ENCODE peak calls at places on chromosomes 11 and 22, in five cellular contexts. C is HepG2, W is H1, S is GM12878, G is K562. I is an unnamed sample.

GRCh38 chr11:30017467-30017895 is 651 bp upstream of the KCNA4 start:
- DNase-seq in C (no peak), W (no peak), S (no peak), G (no peak), I (peak; percentile 29)

GRCh38 chr11:127493330-127493729 is 492.8 kb upstream of the KIRREL3 start:
- DNase-seq in C (no peak), W (no peak), S (no peak), G (no peak), I (no peak)

GRCh38 chr11:67691149-67691548 is 16.7 kb upstream of the ALDH3B2 start:
- DNase-seq in C (no peak), W (no peak), S (no peak), G (no peak), I (no peak)

GRCh38 chr11:36006556-36006955 is 62.7 kb downstream of the LDLRAD3 start:
- DNase-seq in C (no peak), W (no peak), S (no peak), G (no peak), I (no peak)

GRCh38 chr22:38777087-38777671 is 16.8 kb downstream of the DNAL4 start:
- DNase-seq in C (no peak), W (no peak), S (no peak), G (no peak), I (no peak)

GRCh38 chr11:28808771-28809170 is 700.6 kb downstream of the METTL15 start:
- DNase-seq in C (no peak), W (no peak), S (no peak), G (no peak), I (no peak)

GRCh38 chr22:29078869-29079207 is 6.0 kb downstream of the KREMEN1 start:
- DNase-seq in C (no peak), W (no peak), S (no peak), G (no peak), I (no peak)

GRCh38 chr11:9003573-9004309 is at the start of gene NRIP3:
- DNase-seq in C (no peak), W (peak; percentile 13), S (no peak), G (peak; percentile 91), I (peak; percentile 70)

GRCh38 chr11:104704888-104705287 is 193.4 kb downstream of the CASP12 start:
- DNase-seq in C (no peak), W (no peak), S (no peak), G (no peak), I (no peak)

GRCh38 chr22:45101828-45102227 is 61.9 kb upstream of the NUP50 start:
- DNase-seq in C (peak; percentile 67), W (no peak), S (no peak), G (peak; percentile 44), I (peak; percentile 80)

GRCh38 chr11:32029721-32030120 is 61.2 kb upstream of the RCN1 start:
- DNase-seq in C (no peak), W (no peak), S (no peak), G (no peak), I (no peak)

GRCh38 chr11:105144887-105145286 is 5.3 kb upstream of the CARD18 start:
- DNase-seq in C (peak; percentile 62), W (no peak), S (no peak), G (no peak), I (no peak)

GRCh38 chr11:10087621-10088225 is 206.3 kb downstream of the SBF2 start:
- DNase-seq in C (no peak), W (no peak), S (no peak), G (no peak), I (no peak)

GRCh38 chr11:12692238-12693074 is 18.2 kb downstream of the TEAD1 start:
- DNase-seq in C (peak; percentile 94), W (no peak), S (no peak), G (peak; percentile 19), I (no peak)

GRCh38 chr22:43128928-43129424 is 14.2 kb downstream of the MCAT start:
- DNase-seq in C (no peak), W (no peak), S (no peak), G (peak; percentile 63), I (peak; percentile 33)

GRCh38 chr11:130940706-130941105 is 24.4 kb upstream of the SNX19 start:
- DNase-seq in C (no peak), W (no peak), S (no peak), G (no peak), I (no peak)

GRCh38 chr11:102791271-102792036 is 6.5 kb downstream of the MMP1 start:
- DNase-seq in C (no peak), W (no peak), S (no peak), G (no peak), I (no peak)

GRCh38 chr11:126345759-126346585 is 9.5 kb upstream of the ST3GAL4 start:
- DNase-seq in C (no peak), W (no peak), S (no peak), G (peak; percentile 81), I (no peak)

GRCh38 chr11:38791346-38791961 is 2193.4 kb upstream of the RAG2 start:
- DNase-seq in C (peak; percentile 54), W (peak; percentile 5), S (no peak), G (peak; percentile 43), I (no peak)

GRCh38 chr11:8338138-8338537 is 74.5 kb upstream of the LMO1 start:
- DNase-seq in C (peak; percentile 18), W (no peak), S (no peak), G (peak; percentile 82), I (peak; percentile 82)

GRCh38 chr11:61567286-61568061 is 13.4 kb downstream of the SYT7 start:
- DNase-seq in C (peak; percentile 77), W (peak; percentile 58), S (no peak), G (peak; percentile 95), I (peak; percentile 90)

GRCh38 chr11:26947379-26947844 is 46.5 kb upstream of the FIBIN start:
- DNase-seq in C (no peak), W (no peak), S (no peak), G (no peak), I (no peak)

GRCh38 chr11:5992604-5993251 is 5.9 kb upstream of the OR52L1 start:
- DNase-seq in C (peak; percentile 6), W (no peak), S (no peak), G (peak; percentile 61), I (no peak)

GRCh38 chr11:67780056-67780455 is 105.6 kb upstream of the ALDH3B2 start:
- DNase-seq in C (no peak), W (no peak), S (no peak), G (no peak), I (no peak)

GRCh38 chr11:35563413-35564245 is 38.2 kb upstream of the PAMR1 start:
- DNase-seq in C (no peak), W (no peak), S (no peak), G (no peak), I (no peak)

GRCh38 chr22:45470871-45471270 is 31.8 kb upstream of the FBLN1 start:
- DNase-seq in C (no peak), W (no peak), S (no peak), G (no peak), I (no peak)

GRCh38 chr11:35364101-35364780 is 55.1 kb downstream of the SLC1A2 start:
- DNase-seq in C (no peak), W (no peak), S (no peak), G (no peak), I (no peak)

GRCh38 chr11:45043755-45044475 is 93.2 kb upstream of the TP53I11 start:
- DNase-seq in C (no peak), W (no peak), S (no peak), G (no peak), I (no peak)

GRCh38 chr11:35047179-35047578 is 91.8 kb upstream of the CD44 start:
- DNase-seq in C (no peak), W (no peak), S (no peak), G (no peak), I (no peak)

GRCh38 chr11:65036931-65037330 is 4.1 kb upstream of the SAC3D1 start:
- DNase-seq in C (no peak), W (no peak), S (no peak), G (no peak), I (no peak)

GRCh38 chr11:68398870-68399865 is 61.4 kb upstream of the PPP6R3 start:
- DNase-seq in C (no peak), W (no peak), S (no peak), G (peak; percentile 32), I (no peak)

GRCh38 chr22:47333625-47334024 is 571.2 kb downstream of the TBC1D22A start:
- DNase-seq in C (peak; percentile 9), W (no peak), S (no peak), G (no peak), I (no peak)

GRCh38 chr11:65246506-65246905 is 15.3 kb upstream of the POLA2 start:
- DNase-seq in C (no peak), W (no peak), S (no peak), G (no peak), I (no peak)

GRCh38 chr22:22168190-22168940 is 76.2 kb upstream of the VPREB1 start:
- DNase-seq in C (peak; percentile 25), W (no peak), S (peak; percentile 57), G (peak; percentile 98), I (no peak)

GRCh38 chr11:58567889-58568512 is 7.7 kb downstream of the LPXN start:
- DNase-seq in C (peak; percentile 49), W (peak; percentile 29), S (no peak), G (peak; percentile 61), I (peak; percentile 69)
- TF ChIP-seq ATF2 in C (no peak), W (no peak), S (no peak), G (no peak), I (no peak)

GRCh38 chr22:48579915-48580279 is 1247.8 kb downstream of the BRD1 start:
- DNase-seq in C (no peak), W (no peak), S (no peak), G (no peak), I (no peak)
- TF ChIP-seq ATF2 in C (no peak), W (no peak), S (no peak), G (no peak), I (no peak)

GRCh38 chr11:441043-441417 is 781 bp downstream of the ANO9 start:
- DNase-seq in C (no peak), W (no peak), S (no peak), G (no peak), I (no peak)

GRCh38 chr11:442611-443081 is 835 bp upstream of the ANO9 start:
- DNase-seq in C (no peak), W (no peak), S (no peak), G (no peak), I (no peak)

GRCh38 chr11:440065-441042 is 1.5 kb downstream of the ANO9 start:
- DNase-seq in C (peak; percentile 32), W (no peak), S (no peak), G (peak; percentile 68), I (no peak)

GRCh38 chr11:443542-444199 is 1.9 kb upstream of the ANO9 start:
- DNase-seq in C (no peak), W (no peak), S (no peak), G (no peak), I (no peak)

GRCh38 chr11:441418-442274 is at the start of gene ANO9:
- DNase-seq in C (peak; percentile 39), W (no peak), S (no peak), G (peak; percentile 81), I (peak; percentile 65)
- TF ChIP-seq ATF2 in C (no peak), W (no peak), S (no peak), G (no peak), I (no peak)

GRCh38 chr11:119756169-119756568 is 27.2 kb upstream of the NECTIN1 start:
- DNase-seq in C (no peak), W (no peak), S (no peak), G (no peak), I (no peak)

GRCh38 chr11:119758291-119758690 is 29.3 kb upstream of the NECTIN1 start:
- DNase-seq in C (no peak), W (no peak), S (no peak), G (no peak), I (no peak)

GRCh38 chr11:119755351-119756071 is 26.5 kb upstream of the NECTIN1 start:
- DNase-seq in C (no peak), W (no peak), S (no peak), G (peak; percentile 15), I (no peak)

GRCh38 chr11:119759324-119759723 is 30.3 kb upstream of the NECTIN1 start:
- DNase-seq in C (no peak), W (no peak), S (no peak), G (peak; percentile 62), I (no peak)

GRCh38 chr11:119757378-119757777 is 28.4 kb upstream of the NECTIN1 start:
- DNase-seq in C (no peak), W (no peak), S (no peak), G (no peak), I (no peak)
- TF ChIP-seq ATF2 in C (no peak), W (no peak), S (no peak), G (no peak), I (no peak)

I was measured in WTC11.